ENCODE peak calls at places on chromosomes 7 and 10, in seven cellular contexts. G is NCI-H345, Y is tibial nerve, D is AG09319, I is GM13977, X is Right ventricle myocardium superior, N is NCI-H1105. B is an unnamed sample.

GRCh38 chr7:114823290-114823689 is 98.6 kb upstream of the MDFIC start:
- DNase-seq in I (no peak), Y (no peak), G (no peak), D (no peak), N (no peak), X (no peak), B (no peak)

GRCh38 chr10:32149257-32149955 is 93.2 kb upstream of the KIF5B start:
- DNase-seq in Y (no peak), X (peak; percentile 56), N (no peak), I (peak; percentile 82), D (peak; percentile 83), G (no peak), B (peak; percentile 53)

GRCh38 chr7:40986351-40986873 is 716.5 kb downstream of the INHBA start:
- DNase-seq in Y (no peak), G (no peak), I (no peak), X (no peak), N (no peak), D (peak; percentile 88), B (no peak)

GRCh38 chr7:584122-584465 is 64.4 kb upstream of the PDGFA start:
- DNase-seq in G (no peak), X (no peak), D (no peak), I (no peak), N (no peak), Y (no peak), B (no peak)

GRCh38 chr10:17214991-17215781 is 12.9 kb upstream of the VIM start:
- DNase-seq in N (no peak), G (no peak), X (no peak), I (no peak), D (peak; percentile 97), Y (no peak), B (no peak)

GRCh38 chr10:76091821-76092394 is 660.5 kb downstream of the LRMDA start:
- DNase-seq in D (no peak), X (no peak), N (no peak), G (no peak), I (no peak), Y (no peak), B (no peak)

GRCh38 chr10:80444646-80445319 is 9.3 kb upstream of the TSPAN14 start:
- DNase-seq in N (no peak), X (peak; percentile 76), G (peak; percentile 39), I (peak; percentile 69), D (peak; percentile 63), Y (peak; percentile 42), B (peak; percentile 53)

GRCh38 chr10:118950190-118950658 is 79.3 kb upstream of the NANOS1 start:
- DNase-seq in Y (no peak), X (no peak), N (no peak), D (no peak), G (no peak), I (no peak), B (no peak)

GRCh38 chr7:102834999-102835398 is 77.8 kb upstream of the LRRC17 start:
- DNase-seq in G (no peak), D (no peak), Y (no peak), X (no peak), N (no peak), I (peak; percentile 56), B (no peak)

GRCh38 chr10:58807631-58808024 is 295.0 kb downstream of the BICC1 start:
- DNase-seq in G (no peak), D (peak; percentile 90), N (no peak), X (no peak), Y (no peak), I (no peak), B (no peak)

GRCh38 chr7:2015251-2015871 is 217.4 kb downstream of the MAD1L1 start:
- DNase-seq in N (no peak), D (no peak), G (no peak), X (peak; percentile 32), I (no peak), Y (no peak), B (no peak)

GRCh38 chr10:44030132-44030531 is 354.8 kb downstream of the CXCL12 start:
- DNase-seq in I (peak; percentile 60), N (no peak), D (no peak), Y (no peak), G (no peak), X (no peak), B (no peak)

GRCh38 chr7:47258798-47259197 is 323.1 kb downstream of the TNS3 start:
- DNase-seq in G (no peak), D (no peak), Y (no peak), I (no peak), N (no peak), X (no peak), B (no peak)

GRCh38 chr10:30818854-30819253 is 189.3 kb upstream of the LYZL2 start:
- DNase-seq in G (no peak), I (no peak), X (peak; percentile 68), Y (no peak), D (no peak), N (no peak), B (no peak)

GRCh38 chr7:131370523-131370968 is 42.9 kb downstream of the MKLN1 start:
- DNase-seq in I (peak; percentile 7), G (no peak), Y (no peak), D (no peak), N (no peak), X (no peak), B (no peak)

GRCh38 chr7:145216876-145217275 is 381.0 kb upstream of the TPK1 start:
- DNase-seq in D (no peak), I (no peak), N (no peak), Y (no peak), G (no peak), X (no peak), B (no peak)

GRCh38 chr7:128148676-128149075 is 92.4 kb upstream of the LEP start:
- DNase-seq in D (no peak), N (peak; percentile 78), G (peak; percentile 83), I (no peak), Y (no peak), X (no peak), B (no peak)

GRCh38 chr7:148883233-148884048 is 650 bp downstream of the EZH2 start:
- DNase-seq in I (peak; percentile 72), G (peak; percentile 41), X (peak; percentile 53), D (no peak), Y (no peak), N (peak; percentile 30), B (peak; percentile 26)

GRCh38 chr10:132616170-132616994 is 78.8 kb downstream of the INPP5A start:
- DNase-seq in X (no peak), D (no peak), N (no peak), Y (no peak), I (no peak), G (no peak), B (no peak)

GRCh38 chr7:27154369-27154768 is 2.0 kb upstream of the HOXA3 start:
- DNase-seq in Y (no peak), D (no peak), N (no peak), G (no peak), X (no peak), I (no peak), B (no peak)

GRCh38 chr10:120480065-120480600 is 23.1 kb downstream of the PLPP4 start:
- DNase-seq in G (no peak), N (no peak), Y (no peak), X (no peak), D (no peak), I (no peak), B (no peak)

GRCh38 chr7:147981072-147981813 is 609.3 kb upstream of the C7orf33 start:
- DNase-seq in G (no peak), X (no peak), Y (no peak), D (no peak), I (peak; percentile 44), N (no peak), B (no peak)

GRCh38 chr7:38465946-38466345 is 165.2 kb downstream of the AMPH start:
- DNase-seq in G (no peak), I (no peak), N (no peak), Y (no peak), D (no peak), X (no peak), B (no peak)

B was measured in gastrocnemius medialis.